ENCODE peak calls at places on chromosomes 2 and 18, in four cellular contexts. F, U, G and I are unnamed samples. For H3K27me3, the result is how much of the 10 kb centered on the place peaks cover.

GRCh38 chr2:63048367-63049171 is 2.1 kb upstream of the OTX1 start:
- DNase-seq in G (no peak), F (peak), U (no peak), I (no peak)

GRCh38 chr2:97885841-97886240 is 109.9 kb downstream of the TMEM131 start:
- DNase-seq in F (no peak), U (no peak), G (no peak), I (no peak)

GRCh38 chr2:218152777-218153176 is 14.0 kb downstream of the CXCR1 start:
- DNase-seq in F (peak), G (peak), U (no peak), I (no peak)

GRCh38 chr2:113324684-113325160 is 46.0 kb upstream of the PAX8 start:
- DNase-seq in U (peak), F (peak), G (peak), I (peak)

GRCh38 chr2:58527656-58528055 is 286.5 kb upstream of the FANCL start:
- DNase-seq in G (no peak), F (no peak), U (no peak), I (no peak)

GRCh38 chr2:170145191-170145590 is 32.8 kb upstream of the MYO3B start:
- DNase-seq in G (no peak), F (no peak), U (no peak), I (no peak)

GRCh38 chr2:169072163-169072925 is 3.0 kb downstream of the DHRS9 start:
- DNase-seq in F (no peak), G (peak), U (no peak), I (no peak)

GRCh38 chr2:203894262-203894661 is 26.7 kb downstream of the CTLA4 start:
- DNase-seq in F (no peak), G (no peak), U (no peak), I (no peak)

GRCh38 chr2:167489307-167489706 is 601.0 kb downstream of the XIRP2 start:
- DNase-seq in F (no peak), G (no peak), U (no peak), I (no peak)

GRCh38 chr2:185919155-185919554 is 180.6 kb downstream of the FSIP2 start:
- DNase-seq in U (peak), F (no peak), G (no peak), I (no peak)

GRCh38 chr2:236257171-236257570 is 7.0 kb downstream of the ASB18 start:
- DNase-seq in F (no peak), U (no peak), G (no peak), I (no peak)

GRCh38 chr2:73989972-73990371 is 5.3 kb downstream of the TET3 start:
- DNase-seq in G (no peak), U (no peak), F (no peak), I (no peak)

GRCh38 chr18:44937985-44938384 is 257.3 kb downstream of the SETBP1 start:
- DNase-seq in F (no peak), G (no peak), U (no peak), I (no peak)

GRCh38 chr2:170177950-170178781 is at the start of gene MYO3B:
- DNase-seq in F (no peak), U (peak), G (no peak), I (no peak)

GRCh38 chr2:211045025-211045424 is 488.6 kb downstream of the CPS1 start:
- DNase-seq in F (no peak), U (no peak), G (no peak), I (no peak)

GRCh38 chr2:120397362-120397811 is 51.5 kb downstream of the INHBB start:
- DNase-seq in F (no peak), G (peak), U (peak), I (no peak)

DNA sequence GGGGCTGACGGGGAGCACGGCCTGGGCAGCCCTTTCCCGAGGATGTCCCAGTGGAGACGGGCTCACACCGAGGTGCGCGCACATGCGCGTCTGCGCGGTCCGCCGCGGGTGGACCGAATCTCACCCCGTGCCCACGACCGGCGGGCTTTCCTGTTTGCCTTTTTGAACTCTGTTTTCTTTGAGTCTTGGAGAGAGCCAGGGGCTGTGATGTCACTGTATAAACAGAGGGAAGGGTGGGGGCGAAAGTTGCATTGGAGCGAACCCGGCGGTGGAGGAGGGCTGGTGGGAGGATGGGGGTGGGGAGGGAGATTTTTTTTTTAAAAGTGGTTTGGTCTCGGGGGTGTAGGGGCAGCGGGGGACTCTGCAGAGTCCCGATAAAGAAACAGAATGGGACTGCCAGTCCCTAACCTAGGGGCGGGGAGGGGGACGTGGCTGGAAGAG is 141.2 kb upstream of the CTAGE1 start:
- DNase-seq in F (peak), G (peak), U (peak), I (peak)
- H3K27me3 ChIP-seq in F (under half), G (under half), U (under half), I (under half)

GRCh38 chr2:49259926-49260325 is 105.6 kb upstream of the FSHR start:
- DNase-seq in G (no peak), U (no peak), F (no peak), I (no peak)
- H3K27ac ChIP-seq in G (no peak), U (no peak), F (no peak), I (no peak)

DNA sequence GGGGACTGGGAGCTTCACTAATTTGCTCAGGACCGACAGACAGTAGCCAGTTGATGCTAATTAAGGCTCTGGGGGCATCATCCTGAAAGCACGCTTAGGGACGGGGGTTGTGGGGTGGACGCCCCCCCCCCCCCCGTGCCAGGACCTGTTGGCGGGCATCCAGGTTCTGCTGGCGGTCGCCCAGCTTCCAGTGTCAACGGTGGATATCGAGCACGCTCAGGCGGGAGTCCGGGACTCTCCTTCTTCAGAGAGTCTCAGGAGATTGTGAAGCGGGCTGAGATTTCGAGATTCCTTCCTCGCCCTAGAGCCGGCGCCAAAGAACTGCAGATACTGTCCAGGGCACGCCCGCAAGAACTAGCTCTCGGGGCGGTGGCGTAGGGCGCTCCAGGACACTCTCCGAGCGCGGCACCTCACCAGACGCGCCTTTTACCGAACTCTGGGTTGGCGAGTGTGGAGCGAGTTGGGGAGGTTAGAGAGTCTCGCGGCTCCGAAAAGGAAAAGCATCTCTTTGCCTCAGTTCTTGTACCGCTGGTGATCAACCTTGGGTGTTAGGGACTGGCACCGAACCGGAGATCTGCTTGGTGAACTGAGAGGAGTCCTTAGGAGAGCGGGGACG is 5.6 kb downstream of the RAX start:
- DNase-seq in F (no peak), G (no peak), U (peak), I (no peak)
- H3K27me3 ChIP-seq in F (half or more), G (under half), U (half or more), I (half or more)

GRCh38 chr2:166375205-166375735 is 474 bp downstream of the SCN9A start:
- DNase-seq in U (peak), G (no peak), F (no peak), I (no peak)

GRCh38 chr2:166373951-166374350 is 1.8 kb downstream of the SCN9A start:
- DNase-seq in U (peak), F (no peak), G (no peak), I (peak)

GRCh38 chr2:166373105-166373504 is 2.6 kb downstream of the SCN9A start:
- DNase-seq in G (no peak), U (no peak), F (no peak), I (no peak)

GRCh38 chr2:166372046-166372445 is 3.7 kb downstream of the SCN9A start:
- DNase-seq in G (no peak), U (no peak), F (no peak), I (no peak)

DNA sequence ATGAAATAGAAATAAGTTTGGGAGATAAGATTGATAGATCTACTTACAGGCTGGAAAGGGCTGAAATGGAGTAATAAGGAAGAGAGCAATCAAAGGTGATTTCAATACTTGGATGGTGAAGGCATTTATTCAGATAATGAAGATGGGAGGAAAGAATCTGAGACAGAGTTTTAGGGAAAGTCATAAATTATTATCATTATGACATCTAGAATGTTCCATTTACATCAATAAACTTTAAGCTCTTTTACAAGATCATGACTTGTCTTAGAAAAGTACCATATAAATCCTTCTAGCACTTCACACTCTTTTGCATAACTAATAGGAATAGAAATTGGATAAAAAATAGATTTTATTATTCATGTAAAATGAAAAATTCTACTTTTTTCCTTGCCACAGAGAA is 2.2 kb downstream of the SCN9A start:
- DNase-seq in G (no peak), F (no peak), U (no peak), I (no peak)
- H3K27ac ChIP-seq in G (no peak), F (no peak), U (no peak), I (no peak)

DNA sequence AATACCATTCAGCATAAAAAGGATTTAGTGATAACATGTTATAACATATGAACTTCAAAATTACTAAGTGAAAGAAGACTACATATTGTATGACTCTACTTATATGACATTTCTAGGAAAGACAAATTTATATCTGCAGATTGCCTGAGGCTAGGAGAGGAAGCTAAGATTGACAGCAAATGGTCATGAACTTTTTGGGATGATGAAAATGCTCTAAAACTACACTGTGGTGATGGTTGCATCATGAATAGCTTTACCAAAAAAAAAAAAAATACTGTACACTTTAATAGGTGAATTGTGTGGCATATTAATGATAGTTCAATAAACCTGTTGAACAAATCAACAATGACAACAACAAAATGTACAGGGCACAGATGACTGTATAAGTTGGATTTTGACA is 63.2 kb upstream of the SPTBN1 start:
- DNase-seq in U (no peak), G (no peak), F (no peak), I (no peak)
- H3K27me3 ChIP-seq in U (under half), G (under half), F (under half), I (under half)

DNA sequence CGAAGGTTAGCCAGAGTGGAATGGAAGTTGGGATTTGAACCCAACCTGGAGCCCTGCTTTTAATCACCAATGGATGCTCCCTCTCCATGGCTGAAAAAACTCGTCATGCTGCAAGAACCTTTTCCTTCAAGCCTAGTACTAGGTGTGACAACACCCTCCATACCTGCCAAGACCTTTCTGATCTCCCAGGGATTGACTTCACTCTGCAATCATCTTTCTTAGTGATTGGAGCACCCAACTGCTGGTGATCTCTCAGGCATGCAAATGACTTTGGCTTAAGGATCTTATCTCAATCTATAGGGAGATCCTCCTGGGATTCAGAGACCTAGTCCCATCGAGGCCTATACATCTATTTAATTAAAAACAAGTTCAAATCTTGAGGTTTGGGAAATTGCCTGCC is 23.5 kb upstream of the ITGB6 start:
- DNase-seq in G (no peak), U (no peak), F (no peak), I (no peak)
- H3K27ac ChIP-seq in G (peak), U (peak), F (no peak), I (peak)

GRCh38 chr18:75205760-75206109 is 3.2 kb downstream of the PTGR3 start:
- DNase-seq in F (no peak), U (no peak), G (no peak), I (no peak)
- H3K27me3 ChIP-seq in F (under half), U (under half), G (under half), I (under half)

GRCh38 chr2:219916261-219916660 is 288.8 kb downstream of the SLC4A3 start:
- DNase-seq in F (no peak), U (no peak), G (no peak), I (no peak)
- H3K27ac ChIP-seq in F (no peak), U (no peak), G (no peak), I (no peak)

GRCh38 chr2:26854283-26854827 is 6.4 kb downstream of the DPYSL5 start:
- DNase-seq in F (no peak), G (no peak), U (no peak), I (no peak)

GRCh38 chr2:26850565-26850964 is 2.6 kb downstream of the DPYSL5 start:
- DNase-seq in G (no peak), U (no peak), F (no peak), I (no peak)

GRCh38 chr2:26860451-26860850 is 12.5 kb downstream of the DPYSL5 start:
- DNase-seq in G (no peak), F (no peak), U (no peak), I (no peak)

GRCh38 chr2:26852405-26853348 is 4.7 kb downstream of the DPYSL5 start:
- DNase-seq in G (no peak), U (peak), F (no peak), I (no peak)

GRCh38 chr2:26855516-26855915 is 7.6 kb downstream of the DPYSL5 start:
- DNase-seq in U (no peak), F (no peak), G (no peak), I (no peak)
- H3K27me3 ChIP-seq in U (half or more), F (under half), G (under half), I (under half)